ENCODE peak calls at places on chromosome 9, in eight cellular contexts. N is A549; Y is astrocyte of the spinal cord; T is CD8-positive, alpha-beta T cell; M is choroid plexus epithelial cell; J is fibroblast of villous mesenchyme; P is sigmoid colon; Z is cardiac muscle cell. U is an unnamed sample.

GRCh38 chr9:114460513-114461225 is 44.6 kb downstream of the WHRN start:
- DNase-seq in Y (no peak), J (no peak), M (no peak), Z (no peak), P (no peak), N (no peak), T (no peak), U (no peak)

GRCh38 chr9:113556877-113557593 is 93.5 kb downstream of the RGS3 start:
- DNase-seq in N (peak; percentile 27), P (peak; percentile 11), Y (no peak), Z (no peak), J (no peak), M (no peak), T (no peak), U (peak; percentile 15)

GRCh38 chr9:100033877-100034551 is 64.8 kb downstream of the ERP44 start:
- DNase-seq in Z (no peak), Y (no peak), M (no peak), N (no peak), P (no peak), J (no peak), T (no peak), U (no peak)

GRCh38 chr9:84932915-84933527 is 263.5 kb downstream of the NTRK2 start:
- DNase-seq in T (no peak), N (peak; percentile 23), M (no peak), Y (peak; percentile 5), P (no peak), Z (peak; percentile 6), J (no peak), U (no peak)

GRCh38 chr9:4070266-4070665 is 229.6 kb downstream of the GLIS3 start:
- DNase-seq in P (no peak), Y (no peak), T (no peak), M (no peak), N (no peak), J (no peak), Z (no peak), U (no peak)

GRCh38 chr9:87684627-87685204 is 41.2 kb upstream of the CTSL start:
- DNase-seq in T (no peak), M (peak; percentile 54), P (no peak), Z (peak; percentile 50), N (peak; percentile 44), Y (no peak), J (peak; percentile 52), U (peak; percentile 52)

GRCh38 chr9:8895498-8896224 is 1096.1 kb upstream of the DMAC1 start:
- DNase-seq in M (peak; percentile 67), Z (peak; percentile 71), N (peak; percentile 28), J (peak; percentile 56), P (no peak), T (no peak), Y (peak; percentile 69), U (peak; percentile 65)

GRCh38 chr9:78811562-78812276 is 514.8 kb downstream of the PSAT1 start:
- DNase-seq in Y (peak; percentile 44), J (no peak), Z (peak; percentile 15), T (no peak), N (no peak), M (peak; percentile 26), P (no peak), U (peak; percentile 7)

GRCh38 chr9:78905387-78905786 is 608.5 kb downstream of the PSAT1 start:
- DNase-seq in Z (no peak), M (no peak), T (no peak), P (no peak), Y (no peak), N (no peak), J (no peak), U (no peak)

GRCh38 chr9:35553670-35554543 is 51.2 kb upstream of the TESK1 start:
- DNase-seq in Z (peak; percentile 88), J (peak; percentile 84), P (peak; percentile 92), Y (peak; percentile 79), N (peak; percentile 85), M (peak; percentile 89), T (peak; percentile 18), U (peak; percentile 87)

GRCh38 chr9:78871452-78872331 is 574.8 kb downstream of the PSAT1 start:
- DNase-seq in N (peak; percentile 96), T (no peak), J (peak; percentile 93), Y (peak; percentile 88), M (peak; percentile 83), P (no peak), Z (peak; percentile 73), U (peak; percentile 85)

GRCh38 chr9:105858877-105859276 is 164.5 kb downstream of the TMEM38B start:
- DNase-seq in P (no peak), J (no peak), N (no peak), Y (no peak), Z (no peak), T (no peak), M (no peak), U (no peak)

GRCh38 chr9:18566125-18566524 is 92.2 kb downstream of the ADAMTSL1 start:
- DNase-seq in T (no peak), J (peak; percentile 65), P (no peak), Z (peak; percentile 48), N (peak; percentile 30), Y (peak; percentile 91), M (peak; percentile 82), U (peak; percentile 78)

GRCh38 chr9:40907657-40908624 is 220.5 kb downstream of the FOXD4L6 start:
- DNase-seq in J (no peak), T (no peak), Z (no peak), M (no peak), P (no peak), N (no peak), Y (no peak), U (no peak)

GRCh38 chr9:121692606-121693505 is 41.4 kb downstream of the DAB2IP start:
- DNase-seq in N (peak; percentile 38), P (no peak), J (peak; percentile 31), M (no peak), T (no peak), Y (no peak), Z (no peak), U (peak; percentile 24)

GRCh38 chr9:38334234-38334633 is 58.3 kb upstream of the ALDH1B1 start:
- DNase-seq in N (peak; percentile 14), Z (no peak), T (no peak), Y (no peak), P (no peak), M (no peak), J (no peak), U (no peak)

GRCh38 chr9:115008536-115008935 is 78.1 kb upstream of the TNFSF8 start:
- DNase-seq in P (no peak), T (no peak), N (peak; percentile 51), M (peak; percentile 93), Z (peak; percentile 80), Y (peak; percentile 93), J (peak; percentile 86), U (peak; percentile 74)

GRCh38 chr9:7979591-7979990 is 180.0 kb upstream of the DMAC1 start:
- DNase-seq in J (no peak), M (no peak), P (no peak), T (no peak), N (no peak), Y (no peak), Z (no peak), U (no peak)

GRCh38 chr9:95425910-95426551 is 90.7 kb downstream of the PTCH1 start:
- DNase-seq in Z (no peak), T (no peak), J (peak; percentile 24), P (no peak), Y (peak; percentile 32), M (peak; percentile 25), N (peak; percentile 80), U (peak; percentile 16)

GRCh38 chr9:18608371-18608770 is 134.4 kb downstream of the ADAMTSL1 start:
- DNase-seq in P (no peak), T (no peak), J (no peak), Z (no peak), M (no peak), N (no peak), Y (peak; percentile 26), U (peak; percentile 16)

GRCh38 chr9:114099523-114100270 is 605 bp upstream of the KIF12 start:
- DNase-seq in M (no peak), N (no peak), T (no peak), P (no peak), J (no peak), Z (no peak), Y (no peak), U (no peak)

GRCh38 chr9:136581614-136582447 is 36.0 kb upstream of the NOTCH1 start:
- DNase-seq in N (no peak), Z (no peak), Y (no peak), M (no peak), J (no peak), T (no peak), P (no peak), U (no peak)

GRCh38 chr9:83715794-83716193 is 8.0 kb upstream of the UBQLN1 start:
- DNase-seq in N (no peak), J (no peak), M (no peak), P (no peak), Y (no peak), T (no peak), Z (no peak), U (no peak)

GRCh38 chr9:83708515-83709158 is 879 bp upstream of the UBQLN1 start:
- DNase-seq in N (peak; percentile 70), Y (no peak), T (peak; percentile 61), M (peak; percentile 76), Z (peak; percentile 65), P (peak; percentile 91), J (peak; percentile 78), U (peak; percentile 62)

GRCh38 chr9:83715221-83715620 is 7.5 kb upstream of the UBQLN1 start:
- DNase-seq in M (peak; percentile 8), Z (no peak), P (no peak), N (no peak), J (peak; percentile 32), Y (no peak), T (no peak), U (no peak)

GRCh38 chr9:83714316-83714715 is 6.6 kb upstream of the UBQLN1 start:
- DNase-seq in P (no peak), T (no peak), Z (no peak), N (no peak), Y (no peak), J (no peak), M (peak; percentile 18), U (peak; percentile 13)
- TF ChIP-seq CTCF in P (no peak), T (peak; percentile 54), Z (peak; percentile 23), N (no peak), Y (peak; percentile 40), J (peak; percentile 30), M (peak; percentile 45), U (peak; percentile 31)

GRCh38 chr9:130143974-130144373 is 28.2 kb upstream of the NCS1 start:
- DNase-seq in Y (peak; percentile 40), J (peak; percentile 42), P (peak; percentile 79), N (no peak), M (no peak), Z (peak; percentile 75), T (no peak), U (peak; percentile 57)
- H3K4me3 ChIP-seq in Y (no peak overlapping the region), J (no peak overlapping the region), P (peak overlapping the region; percentile 21), N (no peak overlapping the region), M (no peak overlapping the region), Z (no peak overlapping the region), T (no peak overlapping the region), U (no peak overlapping the region)

DNA sequence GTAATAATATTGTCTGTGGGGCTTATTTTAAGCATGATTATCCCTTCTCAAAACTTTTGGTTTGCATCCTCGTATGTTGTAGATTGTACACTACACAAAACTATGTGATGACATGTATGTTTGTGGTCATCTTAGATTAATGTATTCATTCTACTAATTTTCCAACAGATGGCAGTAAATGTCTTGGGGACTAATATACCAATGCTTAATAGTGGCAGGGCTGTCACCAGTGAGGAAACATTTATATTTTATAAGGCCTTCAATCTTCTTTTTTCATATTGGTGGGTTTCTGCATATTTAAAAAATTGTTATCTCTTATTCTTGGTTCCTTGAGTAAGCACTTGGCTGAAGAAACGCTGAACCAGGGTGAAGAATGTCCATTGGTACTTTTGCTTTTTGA is 530.4 kb downstream of the RASEF start:
- DNase-seq in Y (no peak), J (no peak), P (no peak), Z (peak; percentile 19), M (peak; percentile 12), T (no peak), N (no peak), U (peak; percentile 8)
- TF ChIP-seq CTCF in Y (peak; percentile 14), J (no peak), P (no peak), Z (peak; percentile 18), M (peak; percentile 13), T (no peak), N (peak; percentile 37), U (no peak)

GRCh38 chr9:89383030-89383720 is 64.9 kb downstream of the SECISBP2 start:
- DNase-seq in Z (no peak), N (no peak), M (no peak), Y (no peak), T (no peak), P (no peak), J (no peak), U (no peak)
- H3K4me3 ChIP-seq in Z (no peak overlapping the region), N (no peak overlapping the region), M (no peak overlapping the region), Y (no peak overlapping the region), T (no peak overlapping the region), P (no peak overlapping the region), J (no peak overlapping the region), U (no peak overlapping the region)